ENCODE peak calls at places on chromosomes 2 and 18, in ten cellular contexts. One of them, this sample, is unnamed.
A peak's percentile ranks its signal among the peaks of the same experiment; 100 is the strongest.

GRCh38 chr2:202317080-202317859 is 51.7 kb downstream of the NOP58 start:
- DNase-seq in sigmoid colon: peak; percentile 79
- DNase-seq in uterus: peak; percentile 67
- DNase-seq in K562: no peak
- DNase-seq in prostate gland: peak; percentile 44
- DNase-seq in heart left ventricle: peak; percentile 76
- DNase-seq in stomach: peak; percentile 81
- DNase-seq in breast epithelium: peak; percentile 62
- DNase-seq in ovary: peak; percentile 67
- DNase-seq in IMR-90: peak; percentile 81
- DNase-seq in this sample: peak; percentile 68

GRCh38 chr2:31028415-31028814 is 109.8 kb downstream of the GALNT14 start:
- DNase-seq in sigmoid colon: no peak
- DNase-seq in uterus: no peak
- DNase-seq in K562: no peak
- DNase-seq in prostate gland: no peak
- DNase-seq in heart left ventricle: no peak
- DNase-seq in stomach: no peak
- DNase-seq in breast epithelium: no peak
- DNase-seq in ovary: no peak
- DNase-seq in IMR-90: no peak
- DNase-seq in this sample: no peak

GRCh38 chr2:79757526-79757925 is 244.7 kb downstream of the CTNNA2 start:
- DNase-seq in sigmoid colon: no peak
- DNase-seq in uterus: no peak
- DNase-seq in K562: no peak
- DNase-seq in prostate gland: no peak
- DNase-seq in heart left ventricle: no peak
- DNase-seq in stomach: no peak
- DNase-seq in breast epithelium: no peak
- DNase-seq in ovary: no peak
- DNase-seq in IMR-90: no peak
- DNase-seq in this sample: no peak

GRCh38 chr2:55268288-55268906 is 634 bp downstream of the MTIF2 start:
- DNase-seq in sigmoid colon: no peak
- DNase-seq in uterus: no peak
- DNase-seq in K562: no peak
- DNase-seq in prostate gland: no peak
- DNase-seq in heart left ventricle: no peak
- DNase-seq in stomach: no peak
- DNase-seq in breast epithelium: no peak
- DNase-seq in ovary: no peak
- DNase-seq in IMR-90: no peak
- DNase-seq in this sample: no peak

GRCh38 chr2:137775529-137775928 is 188.7 kb upstream of the HNMT start:
- DNase-seq in sigmoid colon: no peak
- DNase-seq in uterus: no peak
- DNase-seq in K562: no peak
- DNase-seq in prostate gland: no peak
- DNase-seq in heart left ventricle: no peak
- DNase-seq in stomach: no peak
- DNase-seq in breast epithelium: no peak
- DNase-seq in ovary: no peak
- DNase-seq in IMR-90: no peak
- DNase-seq in this sample: no peak

GRCh38 chr2:3635171-3636008 is 22.6 kb upstream of the ALLC start:
- DNase-seq in sigmoid colon: peak; percentile 64
- DNase-seq in uterus: peak; percentile 5
- DNase-seq in K562: no peak
- DNase-seq in prostate gland: no peak
- DNase-seq in heart left ventricle: peak; percentile 19
- DNase-seq in stomach: peak; percentile 21
- DNase-seq in breast epithelium: no peak
- DNase-seq in ovary: no peak
- DNase-seq in IMR-90: no peak
- DNase-seq in this sample: peak; percentile 17

GRCh38 chr2:153509133-153509532 is 30.6 kb upstream of the RPRM start:
- DNase-seq in sigmoid colon: no peak
- DNase-seq in uterus: no peak
- DNase-seq in K562: no peak
- DNase-seq in prostate gland: no peak
- DNase-seq in heart left ventricle: no peak
- DNase-seq in stomach: no peak
- DNase-seq in breast epithelium: no peak
- DNase-seq in ovary: no peak
- DNase-seq in IMR-90: no peak
- DNase-seq in this sample: peak; percentile 46

GRCh38 chr2:238699307-238700121 is 148.4 kb upstream of the TWIST2 start:
- DNase-seq in sigmoid colon: no peak
- DNase-seq in uterus: no peak
- DNase-seq in K562: no peak
- DNase-seq in prostate gland: no peak
- DNase-seq in heart left ventricle: no peak
- DNase-seq in stomach: no peak
- DNase-seq in breast epithelium: no peak
- DNase-seq in ovary: no peak
- DNase-seq in IMR-90: no peak
- DNase-seq in this sample: no peak

GRCh38 chr18:111292-112014 is 46.9 kb upstream of the USP14 start:
- DNase-seq in sigmoid colon: peak; percentile 68
- DNase-seq in uterus: peak; percentile 73
- DNase-seq in K562: peak; percentile 91
- DNase-seq in prostate gland: peak; percentile 56
- DNase-seq in heart left ventricle: peak; percentile 81
- DNase-seq in stomach: peak; percentile 75
- DNase-seq in breast epithelium: peak; percentile 48
- DNase-seq in ovary: peak; percentile 79
- DNase-seq in IMR-90: peak; percentile 40
- DNase-seq in this sample: peak; percentile 67

GRCh38 chr2:40546792-40547191 is 94.9 kb upstream of the SLC8A1 start:
- DNase-seq in sigmoid colon: no peak
- DNase-seq in uterus: no peak
- DNase-seq in K562: no peak
- DNase-seq in prostate gland: no peak
- DNase-seq in heart left ventricle: no peak
- DNase-seq in stomach: no peak
- DNase-seq in breast epithelium: no peak
- DNase-seq in ovary: no peak
- DNase-seq in IMR-90: no peak
- DNase-seq in this sample: no peak

GRCh38 chr2:238101891-238102841 is 2.0 kb downstream of the ESPNL start:
- DNase-seq in sigmoid colon: peak; percentile 56
- DNase-seq in uterus: no peak
- DNase-seq in K562: no peak
- DNase-seq in prostate gland: no peak
- DNase-seq in heart left ventricle: no peak
- DNase-seq in stomach: peak; percentile 24
- DNase-seq in breast epithelium: no peak
- DNase-seq in ovary: peak; percentile 12
- DNase-seq in IMR-90: no peak
- DNase-seq in this sample: peak; percentile 6

GRCh38 chr2:168685619-168686453 is 116.6 kb upstream of the NOSTRIN start:
- DNase-seq in sigmoid colon: no peak
- DNase-seq in uterus: no peak
- DNase-seq in K562: peak; percentile 68
- DNase-seq in prostate gland: no peak
- DNase-seq in heart left ventricle: no peak
- DNase-seq in stomach: no peak
- DNase-seq in breast epithelium: no peak
- DNase-seq in ovary: no peak
- DNase-seq in IMR-90: no peak
- DNase-seq in this sample: no peak

GRCh38 chr2:168687314-168687713 is 115.1 kb upstream of the NOSTRIN start:
- DNase-seq in sigmoid colon: no peak
- DNase-seq in uterus: no peak
- DNase-seq in K562: no peak
- DNase-seq in prostate gland: no peak
- DNase-seq in heart left ventricle: no peak
- DNase-seq in stomach: no peak
- DNase-seq in breast epithelium: no peak
- DNase-seq in ovary: no peak
- DNase-seq in IMR-90: peak; percentile 2
- DNase-seq in this sample: peak; percentile 25

GRCh38 chr2:168684921-168685618 is 117.4 kb upstream of the NOSTRIN start:
- DNase-seq in sigmoid colon: no peak
- DNase-seq in uterus: no peak
- DNase-seq in K562: no peak
- DNase-seq in prostate gland: no peak
- DNase-seq in heart left ventricle: no peak
- DNase-seq in stomach: no peak
- DNase-seq in breast epithelium: no peak
- DNase-seq in ovary: no peak
- DNase-seq in IMR-90: no peak
- DNase-seq in this sample: no peak

GRCh38 chr2:168683996-168684395 is 118.4 kb upstream of the NOSTRIN start:
- DNase-seq in sigmoid colon: no peak
- DNase-seq in uterus: no peak
- DNase-seq in K562: no peak
- DNase-seq in prostate gland: no peak
- DNase-seq in heart left ventricle: no peak
- DNase-seq in stomach: no peak
- DNase-seq in breast epithelium: no peak
- DNase-seq in ovary: no peak
- DNase-seq in IMR-90: no peak
- DNase-seq in this sample: no peak

GRCh38 chr2:168686485-168687191 is 115.8 kb upstream of the NOSTRIN start:
- DNase-seq in sigmoid colon: no peak
- DNase-seq in uterus: no peak
- DNase-seq in K562: no peak
- DNase-seq in prostate gland: no peak
- DNase-seq in heart left ventricle: no peak
- DNase-seq in stomach: no peak
- DNase-seq in breast epithelium: no peak
- DNase-seq in ovary: no peak
- DNase-seq in IMR-90: peak; percentile 37
- DNase-seq in this sample: no peak
- H3K27ac ChIP-seq in sigmoid colon: no peak overlapping the region
- H3K27ac ChIP-seq in uterus: no peak overlapping the region
- H3K27ac ChIP-seq in K562: peak overlapping the region; percentile 7
- H3K27ac ChIP-seq in prostate gland: no peak overlapping the region
- H3K27ac ChIP-seq in heart left ventricle: no peak overlapping the region
- H3K27ac ChIP-seq in stomach: no peak overlapping the region
- H3K27ac ChIP-seq in breast epithelium: no peak overlapping the region
- H3K27ac ChIP-seq in ovary: no peak overlapping the region
- H3K27ac ChIP-seq in IMR-90: no peak overlapping the region
- H3K27ac ChIP-seq in this sample: no peak overlapping the region

DNA sequence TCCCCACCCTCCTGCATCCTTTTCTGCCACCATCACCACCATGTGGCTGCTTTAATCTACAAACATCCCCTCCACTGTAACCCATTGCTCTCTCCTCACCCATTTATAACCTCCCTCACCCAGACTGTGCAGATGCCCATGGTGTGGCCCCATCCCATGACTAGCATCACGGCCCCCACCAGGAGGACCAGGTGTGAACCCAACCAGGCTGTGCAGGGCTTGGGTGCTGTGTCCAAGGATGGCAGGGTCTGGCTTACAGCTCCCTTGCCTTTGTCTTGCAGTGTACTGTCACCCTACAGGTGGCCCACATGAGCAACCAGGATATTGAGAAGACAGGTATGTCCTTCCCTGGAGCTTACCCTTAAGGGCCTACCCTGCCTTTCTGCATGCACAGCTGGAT is 6.8 kb downstream of the FER1L5 start:
- DNase-seq in sigmoid colon: no peak
- DNase-seq in uterus: no peak
- DNase-seq in K562: no peak
- DNase-seq in prostate gland: no peak
- DNase-seq in heart left ventricle: no peak
- DNase-seq in stomach: no peak
- DNase-seq in breast epithelium: no peak
- DNase-seq in ovary: no peak
- DNase-seq in IMR-90: no peak
- DNase-seq in this sample: no peak
- TF ChIP-seq POLR2A in sigmoid colon: no peak
- TF ChIP-seq POLR2A in uterus: no peak
- TF ChIP-seq POLR2A in K562: no peak
- TF ChIP-seq POLR2A in prostate gland: no peak
- TF ChIP-seq POLR2A in heart left ventricle: no peak
- TF ChIP-seq POLR2A in stomach: no peak
- TF ChIP-seq POLR2A in breast epithelium: no peak
- TF ChIP-seq POLR2A in ovary: no peak
- TF ChIP-seq POLR2A in IMR-90: no peak
- TF ChIP-seq POLR2A in this sample: no peak

DNA sequence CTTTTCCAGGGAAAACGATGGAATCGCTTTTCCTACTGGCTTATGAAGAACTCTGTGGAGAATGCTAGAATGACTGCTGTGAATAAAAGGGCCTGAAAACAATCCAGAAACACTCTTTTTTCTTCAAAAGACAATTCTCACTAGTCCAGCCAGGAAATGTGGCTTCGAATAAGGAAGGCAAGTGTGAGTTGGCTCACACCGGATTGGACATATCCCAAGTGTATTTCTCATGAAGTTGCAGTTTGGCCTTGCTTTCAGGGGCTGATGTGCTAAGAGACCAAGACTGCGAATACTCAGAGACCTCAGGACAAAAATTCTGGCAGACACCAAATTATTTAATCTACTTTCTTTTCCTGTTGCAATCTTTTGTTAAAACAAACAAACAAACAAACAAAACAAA is 54.0 kb downstream of the FIGN start:
- DNase-seq in sigmoid colon: peak; percentile 86
- DNase-seq in uterus: peak; percentile 51
- DNase-seq in K562: no peak
- DNase-seq in prostate gland: no peak
- DNase-seq in heart left ventricle: no peak
- DNase-seq in stomach: no peak
- DNase-seq in breast epithelium: no peak
- DNase-seq in ovary: peak; percentile 28
- DNase-seq in IMR-90: peak; percentile 17
- DNase-seq in this sample: peak; percentile 71
- H3K27ac ChIP-seq in sigmoid colon: no peak overlapping the region
- H3K27ac ChIP-seq in uterus: no peak overlapping the region
- H3K27ac ChIP-seq in K562: no peak overlapping the region
- H3K27ac ChIP-seq in prostate gland: no peak overlapping the region
- H3K27ac ChIP-seq in heart left ventricle: no peak overlapping the region
- H3K27ac ChIP-seq in stomach: no peak overlapping the region
- H3K27ac ChIP-seq in breast epithelium: no peak overlapping the region
- H3K27ac ChIP-seq in ovary: no peak overlapping the region
- H3K27ac ChIP-seq in IMR-90: no peak overlapping the region
- H3K27ac ChIP-seq in this sample: peak overlapping the region; percentile 22

DNA sequence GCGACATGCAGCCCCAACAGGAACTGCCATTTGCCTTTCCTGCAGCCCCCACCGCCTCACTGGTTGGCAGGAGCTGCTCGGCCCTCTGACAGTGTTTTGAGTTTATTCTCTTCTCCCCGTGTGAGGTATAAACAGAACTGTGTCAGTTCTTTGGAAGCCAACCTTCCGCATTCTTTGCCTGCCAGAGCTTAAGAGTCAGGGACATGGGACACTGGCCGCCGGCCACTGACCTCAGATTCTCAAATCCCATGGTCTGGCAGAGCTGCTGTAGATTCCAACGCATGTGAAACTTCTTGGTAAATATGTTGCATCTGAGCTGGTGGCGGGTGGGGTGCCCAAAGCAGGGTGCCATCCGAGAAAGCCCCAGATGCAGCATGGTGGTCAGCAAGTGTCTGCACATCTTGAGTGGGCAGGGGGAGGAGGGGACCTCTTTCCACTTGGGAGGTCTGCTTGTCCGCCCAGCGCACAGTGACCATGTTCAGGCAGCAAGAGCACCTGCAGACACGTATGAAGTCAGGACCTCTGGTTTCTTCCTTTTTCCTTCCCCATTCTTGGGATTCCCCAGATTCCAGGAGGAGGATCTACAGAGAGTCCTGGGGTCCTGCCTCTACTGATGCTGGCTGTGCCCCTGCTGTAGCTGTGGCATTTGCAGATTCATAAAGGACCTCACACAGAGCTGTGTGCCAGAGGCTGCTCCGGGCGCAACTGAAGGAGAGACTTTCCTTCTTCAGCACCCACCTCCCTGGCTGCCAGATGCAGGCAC is 23.8 kb downstream of the ASB18 start:
- DNase-seq in sigmoid colon: no peak
- DNase-seq in uterus: no peak
- DNase-seq in K562: no peak
- DNase-seq in prostate gland: no peak
- DNase-seq in heart left ventricle: peak; percentile 60
- DNase-seq in stomach: no peak
- DNase-seq in breast epithelium: peak; percentile 61
- DNase-seq in ovary: no peak
- DNase-seq in IMR-90: peak; percentile 31
- DNase-seq in this sample: no peak
- TF ChIP-seq POLR2A in sigmoid colon: no peak
- TF ChIP-seq POLR2A in uterus: no peak
- TF ChIP-seq POLR2A in K562: no peak
- TF ChIP-seq POLR2A in prostate gland: no peak
- TF ChIP-seq POLR2A in heart left ventricle: peak; percentile 42
- TF ChIP-seq POLR2A in stomach: no peak
- TF ChIP-seq POLR2A in breast epithelium: no peak
- TF ChIP-seq POLR2A in ovary: no peak
- TF ChIP-seq POLR2A in IMR-90: no peak
- TF ChIP-seq POLR2A in this sample: no peak

This sample was measured in testis.